ENCODE peak calls at places on chromosome 20, in four cellular contexts. One of them, this sample, is unnamed.

GRCh38 chr20:59996112-59996511 is 37.9 kb downstream of the CDH26 start:
- DNase-seq in CD8-positive, alpha-beta T cell: no peak
- DNase-seq in psoas muscle: no peak
- DNase-seq in HL-60: no peak
- DNase-seq in this sample: no peak

GRCh38 chr20:53656653-53657288 is 63.1 kb upstream of the ZNF217 start:
- DNase-seq in psoas muscle: no peak
- DNase-seq in CD8-positive, alpha-beta T cell: no peak
- DNase-seq in HL-60: no peak
- DNase-seq in this sample: no peak

GRCh38 chr20:57179265-57179664 is 87.2 kb downstream of the BMP7 start:
- DNase-seq in psoas muscle: peak
- DNase-seq in HL-60: peak
- DNase-seq in CD8-positive, alpha-beta T cell: no peak
- DNase-seq in this sample: no peak

GRCh38 chr20:26209171-26209941 is 512.7 kb upstream of the ZNF337 start:
- DNase-seq in CD8-positive, alpha-beta T cell: peak
- DNase-seq in HL-60: no peak
- DNase-seq in psoas muscle: peak
- DNase-seq in this sample: no peak

GRCh38 chr20:38109657-38110524 is 55.2 kb downstream of the TGM2 start:
- DNase-seq in CD8-positive, alpha-beta T cell: no peak
- DNase-seq in HL-60: no peak
- DNase-seq in psoas muscle: peak
- DNase-seq in this sample: no peak

GRCh38 chr20:38755324-38755910 is 7.2 kb downstream of the ACTR5 start:
- DNase-seq in CD8-positive, alpha-beta T cell: no peak
- DNase-seq in HL-60: peak
- DNase-seq in psoas muscle: no peak
- DNase-seq in this sample: no peak

GRCh38 chr20:62894261-62894660 is 32.0 kb downstream of the DIDO1 start:
- DNase-seq in HL-60: no peak
- DNase-seq in psoas muscle: no peak
- DNase-seq in CD8-positive, alpha-beta T cell: no peak
- DNase-seq in this sample: no peak

GRCh38 chr20:31695849-31696804 is 26.5 kb downstream of the BCL2L1 start:
- DNase-seq in CD8-positive, alpha-beta T cell: no peak
- DNase-seq in psoas muscle: peak
- DNase-seq in HL-60: no peak
- DNase-seq in this sample: no peak

GRCh38 chr20:22795897-22796296 is 211.5 kb upstream of the FOXA2 start:
- DNase-seq in HL-60: no peak
- DNase-seq in CD8-positive, alpha-beta T cell: no peak
- DNase-seq in psoas muscle: no peak
- DNase-seq in this sample: no peak

GRCh38 chr20:916125-916799 is at the start of gene ANGPT4:
- DNase-seq in CD8-positive, alpha-beta T cell: no peak
- DNase-seq in psoas muscle: no peak
- DNase-seq in HL-60: peak
- DNase-seq in this sample: no peak

GRCh38 chr20:13035399-13036173 is 26.8 kb downstream of the SPTLC3 start:
- DNase-seq in CD8-positive, alpha-beta T cell: no peak
- DNase-seq in HL-60: no peak
- DNase-seq in psoas muscle: no peak
- DNase-seq in this sample: no peak

GRCh38 chr20:24560571-24561485 is 91.4 kb downstream of the SYNDIG1 start:
- DNase-seq in CD8-positive, alpha-beta T cell: no peak
- DNase-seq in HL-60: no peak
- DNase-seq in psoas muscle: no peak
- DNase-seq in this sample: no peak

GRCh38 chr20:62321521-62321948 is 18.7 kb downstream of the ADRM1 start:
- DNase-seq in CD8-positive, alpha-beta T cell: no peak
- DNase-seq in psoas muscle: no peak
- DNase-seq in HL-60: no peak
- DNase-seq in this sample: no peak

GRCh38 chr20:24842591-24843442 is 106.3 kb upstream of the CST7 start:
- DNase-seq in HL-60: peak
- DNase-seq in psoas muscle: no peak
- DNase-seq in CD8-positive, alpha-beta T cell: no peak
- DNase-seq in this sample: no peak

GRCh38 chr20:10061641-10062040 is 26.9 kb downstream of the ANKEF1 start:
- DNase-seq in CD8-positive, alpha-beta T cell: no peak
- DNase-seq in psoas muscle: no peak
- DNase-seq in HL-60: no peak
- DNase-seq in this sample: no peak

GRCh38 chr20:57928181-57928967 is 218.6 kb upstream of the PMEPA1 start:
- DNase-seq in CD8-positive, alpha-beta T cell: no peak
- DNase-seq in psoas muscle: no peak
- DNase-seq in HL-60: no peak
- DNase-seq in this sample: no peak

GRCh38 chr20:60086936-60087562 is 128.8 kb downstream of the CDH26 start:
- DNase-seq in HL-60: no peak
- DNase-seq in psoas muscle: no peak
- DNase-seq in CD8-positive, alpha-beta T cell: no peak
- DNase-seq in this sample: no peak

GRCh38 chr20:32227744-32228688 is 20.3 kb downstream of the POFUT1 start:
- DNase-seq in CD8-positive, alpha-beta T cell: no peak
- DNase-seq in HL-60: peak
- DNase-seq in psoas muscle: no peak
- DNase-seq in this sample: no peak

GRCh38 chr20:62929051-62929538 is 2.8 kb upstream of the DIDO1 start:
- DNase-seq in HL-60: peak
- DNase-seq in psoas muscle: peak
- DNase-seq in CD8-positive, alpha-beta T cell: peak
- DNase-seq in this sample: no peak

GRCh38 chr20:32034581-32035397 is 17.3 kb upstream of the HCK start:
- DNase-seq in HL-60: peak
- DNase-seq in CD8-positive, alpha-beta T cell: no peak
- DNase-seq in psoas muscle: no peak
- DNase-seq in this sample: no peak

GRCh38 chr20:34791289-34792020 is 34.0 kb downstream of the NCOA6 start:
- DNase-seq in CD8-positive, alpha-beta T cell: no peak
- DNase-seq in HL-60: peak
- DNase-seq in psoas muscle: no peak
- DNase-seq in this sample: no peak

GRCh38 chr20:47610247-47610944 is 108.7 kb downstream of the NCOA3 start:
- DNase-seq in HL-60: peak
- DNase-seq in CD8-positive, alpha-beta T cell: peak
- DNase-seq in psoas muscle: no peak
- DNase-seq in this sample: no peak

GRCh38 chr20:47672886-47673670 is 112.2 kb downstream of the SULF2 start:
- DNase-seq in HL-60: no peak
- DNase-seq in psoas muscle: peak
- DNase-seq in CD8-positive, alpha-beta T cell: no peak
- DNase-seq in this sample: no peak

GRCh38 chr20:37905969-37906613 is 3.2 kb downstream of the VSTM2L start:
- DNase-seq in HL-60: no peak
- DNase-seq in psoas muscle: no peak
- DNase-seq in CD8-positive, alpha-beta T cell: no peak
- DNase-seq in this sample: no peak

GRCh38 chr20:54172532-54172855 is 1.3 kb downstream of the CYP24A1 start:
- DNase-seq in CD8-positive, alpha-beta T cell: no peak
- DNase-seq in psoas muscle: no peak
- DNase-seq in HL-60: no peak
- DNase-seq in this sample: no peak

GRCh38 chr20:8209061-8209460 is 77.0 kb downstream of the PLCB1 start:
- DNase-seq in HL-60: no peak
- DNase-seq in psoas muscle: no peak
- DNase-seq in CD8-positive, alpha-beta T cell: no peak
- DNase-seq in this sample: no peak

GRCh38 chr20:20824924-20825584 is 112.6 kb upstream of the RALGAPA2 start:
- DNase-seq in HL-60: peak
- DNase-seq in CD8-positive, alpha-beta T cell: peak
- DNase-seq in psoas muscle: peak
- DNase-seq in this sample: no peak

GRCh38 chr20:20820104-20820503 is 107.7 kb upstream of the RALGAPA2 start:
- DNase-seq in HL-60: peak
- DNase-seq in CD8-positive, alpha-beta T cell: no peak
- DNase-seq in psoas muscle: no peak
- DNase-seq in this sample: no peak

GRCh38 chr20:20820780-20821495 is 108.5 kb upstream of the RALGAPA2 start:
- DNase-seq in psoas muscle: no peak
- DNase-seq in HL-60: peak
- DNase-seq in CD8-positive, alpha-beta T cell: no peak
- DNase-seq in this sample: no peak

GRCh38 chr20:20823469-20823868 is 111.0 kb upstream of the RALGAPA2 start:
- DNase-seq in CD8-positive, alpha-beta T cell: no peak
- DNase-seq in psoas muscle: no peak
- DNase-seq in HL-60: peak
- DNase-seq in this sample: no peak

GRCh38 chr20:20821496-20822260 is 109.2 kb upstream of the RALGAPA2 start:
- DNase-seq in CD8-positive, alpha-beta T cell: no peak
- DNase-seq in HL-60: no peak
- DNase-seq in psoas muscle: no peak
- DNase-seq in this sample: no peak
- H3K27ac ChIP-seq in CD8-positive, alpha-beta T cell: no peak
- H3K27ac ChIP-seq in HL-60: no peak
- H3K27ac ChIP-seq in psoas muscle: no peak
- H3K27ac ChIP-seq in this sample: no peak

DNA sequence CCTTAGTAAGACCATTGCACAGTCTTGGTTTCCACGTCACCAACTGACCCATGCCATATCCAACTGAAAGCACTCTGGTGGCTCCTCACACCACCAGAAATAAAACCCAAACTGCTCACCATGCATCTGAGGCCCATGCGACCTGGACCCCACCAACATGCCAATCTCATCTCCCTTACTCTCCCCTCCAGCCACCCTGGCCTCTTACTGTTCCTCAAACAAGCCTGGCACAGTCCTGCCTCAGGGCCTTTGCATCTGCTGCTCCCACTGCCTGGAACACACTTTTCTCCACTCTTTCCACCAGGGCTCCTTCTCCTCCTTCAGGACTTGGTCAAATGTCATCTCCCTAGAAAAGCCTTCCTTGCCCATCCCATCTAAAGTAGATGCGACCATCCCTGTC is 8.7 kb downstream of the PREX1 start:
- DNase-seq in psoas muscle: no peak
- DNase-seq in HL-60: no peak
- DNase-seq in CD8-positive, alpha-beta T cell: no peak
- DNase-seq in this sample: no peak
- H3K27ac ChIP-seq in psoas muscle: no peak
- H3K27ac ChIP-seq in HL-60: no peak
- H3K27ac ChIP-seq in CD8-positive, alpha-beta T cell: peak
- H3K27ac ChIP-seq in this sample: no peak

DNA sequence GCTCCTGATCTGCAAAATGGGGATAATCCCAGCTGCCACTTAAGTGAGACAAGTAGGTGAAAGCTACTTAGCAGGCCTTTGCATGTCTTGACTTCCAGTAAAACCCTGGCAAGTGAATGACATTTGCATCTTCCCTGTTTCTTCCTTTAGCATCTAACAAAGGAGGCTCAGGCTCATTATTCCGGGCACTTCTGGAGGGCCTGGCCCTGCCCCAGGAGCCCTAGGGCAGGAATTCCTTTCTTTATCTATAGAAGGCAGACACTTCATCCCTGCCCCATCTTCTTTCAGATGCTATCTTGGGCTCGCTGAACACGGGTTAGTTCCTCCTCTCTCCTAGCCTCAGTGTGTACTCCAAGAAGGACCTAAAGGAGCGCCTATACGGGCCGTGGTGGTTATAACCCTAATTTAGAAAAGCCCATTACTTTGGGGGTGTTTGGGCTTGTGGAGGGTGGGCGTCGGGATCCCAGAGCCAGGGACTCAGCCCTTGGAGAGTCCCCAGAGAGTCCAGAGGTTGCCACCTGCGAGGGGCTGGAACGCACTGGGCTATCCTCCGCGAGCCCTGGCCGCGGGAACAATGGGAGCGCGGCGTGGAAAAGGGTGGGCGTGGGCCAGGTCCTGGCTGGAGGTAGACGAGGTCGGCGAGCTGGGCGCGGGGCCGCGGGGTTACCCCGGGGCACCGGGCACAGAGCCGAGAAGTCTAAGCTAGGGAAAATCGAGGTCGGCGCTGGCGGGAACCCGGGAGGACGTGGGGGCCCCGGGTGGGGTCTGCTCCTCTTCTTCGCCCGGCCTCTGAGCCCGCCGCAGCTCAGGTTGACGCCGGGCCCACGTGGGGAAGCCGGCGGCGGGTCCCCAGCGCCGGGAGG is 62.7 kb upstream of the EPB41L1 start:
- DNase-seq in HL-60: no peak
- DNase-seq in psoas muscle: no peak
- DNase-seq in CD8-positive, alpha-beta T cell: no peak
- DNase-seq in this sample: no peak
- H3K27ac ChIP-seq in HL-60: no peak
- H3K27ac ChIP-seq in psoas muscle: no peak
- H3K27ac ChIP-seq in CD8-positive, alpha-beta T cell: no peak
- H3K27ac ChIP-seq in this sample: peak

GRCh38 chr20:3163099-3164042 is 3.7 kb upstream of the FASTKD5 start:
- DNase-seq in CD8-positive, alpha-beta T cell: no peak
- DNase-seq in psoas muscle: no peak
- DNase-seq in HL-60: no peak
- DNase-seq in this sample: no peak

GRCh38 chr20:3160418-3160817 is 753 bp upstream of the FASTKD5 start:
- DNase-seq in psoas muscle: no peak
- DNase-seq in CD8-positive, alpha-beta T cell: no peak
- DNase-seq in HL-60: no peak
- DNase-seq in this sample: no peak

GRCh38 chr20:3161316-3162079 is 1.8 kb upstream of the FASTKD5 start:
- DNase-seq in HL-60: no peak
- DNase-seq in CD8-positive, alpha-beta T cell: no peak
- DNase-seq in psoas muscle: no peak
- DNase-seq in this sample: no peak

GRCh38 chr20:3164043-3164762 is 4.5 kb upstream of the FASTKD5 start:
- DNase-seq in HL-60: no peak
- DNase-seq in psoas muscle: no peak
- DNase-seq in CD8-positive, alpha-beta T cell: no peak
- DNase-seq in this sample: no peak

DNA sequence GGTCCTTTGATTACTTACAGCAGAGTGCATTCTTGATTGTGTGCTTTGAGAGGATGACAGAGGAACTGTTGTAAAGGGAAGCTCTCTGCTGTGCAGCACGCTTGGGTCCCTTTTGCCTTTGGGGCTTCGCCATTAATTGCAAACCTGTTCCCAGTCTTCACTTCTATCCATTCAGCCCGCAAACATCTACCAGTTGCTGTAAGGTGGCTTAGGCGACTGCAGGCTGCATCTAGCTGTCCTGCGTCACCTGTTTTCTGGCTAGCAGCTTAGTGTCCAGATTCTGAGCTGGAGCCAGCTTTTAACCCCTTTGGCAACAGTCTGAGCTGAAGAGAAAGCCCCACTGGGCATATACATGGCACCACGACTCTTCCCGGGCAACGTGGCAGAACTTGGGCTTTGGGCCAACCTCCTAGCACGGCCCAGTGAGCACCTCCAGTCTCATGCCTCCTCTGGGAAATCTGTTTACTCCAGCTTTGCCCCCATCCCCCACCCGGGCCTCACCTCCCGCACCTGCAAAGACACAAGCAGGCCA is 2.5 kb upstream of the FASTKD5 start:
- DNase-seq in CD8-positive, alpha-beta T cell: no peak
- DNase-seq in HL-60: no peak
- DNase-seq in psoas muscle: no peak
- DNase-seq in this sample: no peak
- H3K27ac ChIP-seq in CD8-positive, alpha-beta T cell: no peak
- H3K27ac ChIP-seq in HL-60: no peak
- H3K27ac ChIP-seq in psoas muscle: peak
- H3K27ac ChIP-seq in this sample: no peak